ENCODE peak calls at places on chromosomes 3 and 15, in ten cellular contexts. Y, P, Q, I, G, M, D, B, O and W are unnamed samples.

GRCh38 chr3:114411811-114412803 is 118.3 kb downstream of the TIGIT start:
- DNase-seq in P (no peak), O (no peak), G (peak; percentile 68), I (peak; percentile 81), Y (no peak), Q (no peak), D (no peak), B (no peak), M (peak; percentile 7), W (peak; percentile 65)

GRCh38 chr15:38589502-38589901 is 24.9 kb upstream of the RASGRP1 start:
- DNase-seq in B (no peak), M (peak; percentile 13), O (peak; percentile 7), P (no peak), G (peak; percentile 95), D (peak; percentile 47), Q (peak; percentile 42), Y (no peak), I (peak; percentile 88), W (no peak)

GRCh38 chr3:134663646-134664456 is 13.0 kb upstream of the KY start:
- DNase-seq in I (peak; percentile 35), O (no peak), D (no peak), Q (peak; percentile 71), Y (no peak), B (no peak), M (no peak), P (no peak), G (peak; percentile 10), W (no peak)

GRCh38 chr3:193744822-193745684 is 152.0 kb downstream of the OPA1 start:
- DNase-seq in G (no peak), D (peak; percentile 40), P (no peak), O (no peak), Y (no peak), I (peak; percentile 7), B (no peak), Q (peak; percentile 94), M (no peak), W (no peak)

GRCh38 chr15:65081758-65082157 is 5.2 kb downstream of the KBTBD13 start:
- DNase-seq in B (no peak), O (no peak), Y (no peak), M (no peak), G (peak; percentile 33), Q (no peak), P (no peak), I (no peak), D (no peak), W (no peak)

GRCh38 chr15:72231847-72232461 is 964 bp upstream of the PKM start:
- DNase-seq in Y (no peak), O (peak; percentile 31), Q (peak; percentile 93), G (peak; percentile 86), I (peak; percentile 86), M (peak; percentile 84), P (peak; percentile 69), B (no peak), D (no peak), W (no peak)

GRCh38 chr15:28896944-28897343 is 11.2 kb downstream of the APBA2 start:
- DNase-seq in G (peak; percentile 54), O (no peak), D (no peak), Y (no peak), M (no peak), B (no peak), P (no peak), I (peak; percentile 89), Q (no peak), W (no peak)

GRCh38 chr15:85403745-85404144 is 23.3 kb downstream of the AKAP13 start:
- DNase-seq in P (no peak), I (peak; percentile 79), G (peak; percentile 43), D (no peak), M (no peak), B (no peak), O (no peak), Y (no peak), Q (peak; percentile 85), W (no peak)

GRCh38 chr3:186930639-186931486 is 537 bp downstream of the ST6GAL1 start:
- DNase-seq in D (peak; percentile 67), Y (peak; percentile 67), P (peak; percentile 71), Q (peak; percentile 95), G (peak; percentile 37), B (peak; percentile 23), I (peak; percentile 49), O (peak; percentile 87), M (peak; percentile 23), W (peak; percentile 42)

GRCh38 chr3:133130168-133130567 is 92.0 kb downstream of the TMEM108 start:
- DNase-seq in P (no peak), B (no peak), G (no peak), O (no peak), Q (no peak), I (peak; percentile 28), Y (no peak), M (no peak), D (no peak), W (no peak)

GRCh38 chr15:32704343-32705076 is 13.3 kb upstream of the GREM1 start:
- DNase-seq in B (no peak), Q (no peak), Y (no peak), G (no peak), M (no peak), P (no peak), D (no peak), O (no peak), I (peak; percentile 65), W (no peak)

GRCh38 chr3:73389104-73389809 is 235.5 kb downstream of the PDZRN3 start:
- DNase-seq in G (peak; percentile 36), Y (no peak), I (no peak), D (no peak), P (no peak), M (no peak), Q (no peak), B (no peak), O (no peak), W (no peak)

GRCh38 chr3:14487086-14487485 is 53.1 kb downstream of the GRIP2 start:
- DNase-seq in D (no peak), P (no peak), M (no peak), Y (no peak), G (no peak), O (no peak), I (no peak), B (no peak), Q (no peak), W (no peak)

GRCh38 chr15:80550910-80551265 is 144.2 kb upstream of the ABHD17C start:
- DNase-seq in B (no peak), P (no peak), G (peak; percentile 42), D (no peak), O (no peak), Q (no peak), M (no peak), Y (no peak), I (peak; percentile 70), W (no peak)

DNA sequence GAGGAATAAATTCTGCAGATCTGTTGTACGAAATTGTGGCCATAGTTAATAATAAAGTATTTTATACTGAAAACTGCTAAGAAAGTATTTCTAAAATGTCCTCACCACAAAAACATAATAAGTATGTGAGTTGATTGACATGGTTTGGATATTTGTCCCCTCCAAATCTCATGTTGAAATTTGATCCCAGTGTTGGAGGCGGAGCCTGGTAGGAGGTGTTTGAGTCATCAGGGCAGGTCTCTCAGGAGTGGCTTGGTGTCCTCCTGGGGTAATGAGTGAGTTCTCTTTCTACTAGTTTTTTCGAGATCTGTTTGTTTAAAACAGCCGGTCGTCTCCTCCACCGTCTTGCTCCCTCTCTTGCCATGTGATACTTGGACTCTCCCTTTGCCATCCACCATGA is 424.1 kb upstream of the KCNMB2 start:
- DNase-seq in Q (peak; percentile 36), G (no peak), Y (no peak), I (no peak), D (peak; percentile 41), O (no peak), P (no peak), M (no peak), B (no peak), W (no peak)
- H3K4me3 ChIP-seq in Q (no peak overlapping the region), G (no peak overlapping the region), Y (no peak overlapping the region), I (no peak overlapping the region), D (no peak overlapping the region), O (no peak overlapping the region), P (no peak overlapping the region), M (no peak overlapping the region), B (no peak overlapping the region), W (no peak overlapping the region)

GRCh38 chr3:165837058-165837525 is at the start of gene BCHE:
- DNase-seq in M (peak; percentile 4), I (peak; percentile 75), B (no peak), G (peak; percentile 56), P (no peak), D (no peak), O (no peak), Y (no peak), Q (peak; percentile 61), W (no peak)
- H3K4me3 ChIP-seq in M (peak within 1 kb of the TSS; percentile 34), I (peak within 1 kb of the TSS; percentile 11), B (no peak within 1 kb of the TSS), G (peak within 1 kb of the TSS; percentile 23), P (no peak within 1 kb of the TSS), D (no peak within 1 kb of the TSS), O (no peak within 1 kb of the TSS), Y (peak within 1 kb of the TSS; percentile 38), Q (no peak within 1 kb of the TSS), W (no peak within 1 kb of the TSS)

DNA sequence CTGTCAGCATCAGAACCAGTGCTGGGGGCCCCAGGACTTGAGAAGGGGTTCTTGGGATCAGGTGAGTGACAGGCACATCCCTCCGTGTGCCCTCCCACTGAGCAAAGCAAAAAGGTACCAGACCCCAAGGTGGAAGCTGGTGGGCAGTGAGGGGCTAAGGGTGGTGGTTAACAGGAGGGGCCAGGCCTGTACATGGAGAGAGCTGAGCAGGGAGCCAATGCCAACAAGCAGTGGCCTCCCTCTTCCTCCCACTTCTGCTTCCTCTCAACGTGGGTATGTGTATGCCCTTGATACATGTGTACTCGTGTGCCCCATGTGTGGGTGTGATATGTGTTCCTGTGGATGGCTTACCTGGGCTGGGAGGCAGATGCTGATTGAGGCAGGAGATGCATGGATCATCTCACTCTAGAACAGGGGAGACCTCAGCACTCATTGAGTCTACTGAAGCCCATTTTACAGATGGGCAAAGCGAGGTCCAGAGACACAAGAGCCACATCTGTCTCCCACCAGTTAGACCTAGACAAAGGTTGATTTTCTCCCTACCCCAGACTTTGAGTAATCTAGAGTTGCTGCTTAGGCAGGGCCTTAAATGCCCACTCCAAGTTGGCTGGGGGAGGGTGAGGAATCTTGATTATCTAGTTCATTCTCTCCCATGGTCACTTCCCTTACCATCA is 945 bp downstream of the VIPR1 start:
- DNase-seq in P (peak; percentile 40), O (no peak), Y (peak; percentile 58), G (no peak), Q (no peak), D (peak; percentile 5), B (no peak), M (no peak), I (no peak), W (no peak)
- H3K4me3 ChIP-seq in P (peak overlapping the region; percentile 54), O (no peak overlapping the region), Y (peak overlapping the region; percentile 64), G (peak overlapping the region; percentile 48), Q (no peak overlapping the region), D (peak overlapping the region; percentile 70), B (peak overlapping the region; percentile 95), M (no peak overlapping the region), I (peak overlapping the region; percentile 19), W (peak overlapping the region; percentile 52)

GRCh38 chr3:40741729-40742128 is 217.0 kb downstream of the ZNF621 start:
- DNase-seq in D (no peak), G (no peak), Y (no peak), O (no peak), M (no peak), B (no peak), I (peak; percentile 71), P (no peak), Q (no peak), W (no peak)

GRCh38 chr3:40731445-40731844 is 206.7 kb downstream of the ZNF621 start:
- DNase-seq in M (no peak), I (no peak), Q (no peak), B (no peak), G (no peak), Y (no peak), D (no peak), O (no peak), P (no peak), W (no peak)

GRCh38 chr3:40736943-40737342 is 212.2 kb downstream of the ZNF621 start:
- DNase-seq in I (no peak), Q (no peak), D (no peak), B (no peak), Y (no peak), O (no peak), P (no peak), G (no peak), M (no peak), W (no peak)

GRCh38 chr3:40737343-40737742 is 212.6 kb downstream of the ZNF621 start:
- DNase-seq in B (no peak), P (no peak), D (no peak), Q (no peak), O (no peak), Y (no peak), G (no peak), I (no peak), M (no peak), W (no peak)
- H3K4me3 ChIP-seq in B (no peak overlapping the region), P (no peak overlapping the region), D (no peak overlapping the region), Q (no peak overlapping the region), O (no peak overlapping the region), Y (no peak overlapping the region), G (no peak overlapping the region), I (no peak overlapping the region), M (no peak overlapping the region), W (no peak overlapping the region)